ENCODE peak calls at places on chromosomes 6 and 20, in seven cellular contexts. P, W, B, J, Y, N and A are unnamed samples.

GRCh38 chr20:45998761-45999160 is 9.9 kb upstream of the MMP9 start:
- DNase-seq in P (no peak), W (no peak), B (no peak), J (no peak), Y (peak), N (no peak), A (no peak)

GRCh38 chr6:116267879-116268588 is 11.7 kb downstream of the TSPYL1 start:
- DNase-seq in P (no peak), W (peak), B (no peak), J (no peak), Y (peak), N (no peak), A (no peak)

GRCh38 chr20:8152183-8152582 is 20.1 kb downstream of the PLCB1 start:
- DNase-seq in P (no peak), W (peak), B (no peak), J (no peak), Y (no peak), N (no peak), A (peak)

GRCh38 chr6:119347466-119348307 is 1.9 kb downstream of the MAN1A1 start:
- DNase-seq in P (peak), W (no peak), B (no peak), J (peak), Y (peak), N (no peak), A (peak)

GRCh38 chr6:1524040-1524480 is 85.7 kb upstream of the FOXC1 start:
- DNase-seq in P (peak), W (peak), B (no peak), J (no peak), Y (peak), N (peak), A (peak)

GRCh38 chr6:44511126-44511525 is 123.6 kb downstream of the CDC5L start:
- DNase-seq in P (no peak), W (no peak), B (no peak), J (no peak), Y (no peak), N (no peak), A (no peak)

GRCh38 chr20:37567671-37568588 is 40.3 kb upstream of the BLCAP start:
- DNase-seq in P (peak), W (no peak), B (no peak), J (no peak), Y (peak), N (no peak), A (peak)

GRCh38 chr6:71386215-71386614 is 97.6 kb downstream of the OGFRL1 start:
- DNase-seq in P (no peak), W (no peak), B (no peak), J (no peak), Y (no peak), N (no peak), A (no peak)

GRCh38 chr6:138142806-138143205 is 18.9 kb upstream of the ARFGEF3 start:
- DNase-seq in P (no peak), W (no peak), B (no peak), J (no peak), Y (no peak), N (no peak), A (no peak)

GRCh38 chr6:84522135-84522535 is 242.3 kb downstream of the TBX18 start:
- DNase-seq in P (no peak), W (peak), B (peak), J (no peak), Y (no peak), N (no peak), A (peak)